ENCODE peak calls at places on chromosomes 11 and 22, in eight cellular contexts. One of them, this sample, is unnamed.

GRCh38 chr11:73003083-73003482 is 139.0 kb downstream of the FCHSD2 start:
- DNase-seq in amygdala: no peak
- DNase-seq in coronary artery: no peak
- DNase-seq in HTR-8/SVneo: no peak
- DNase-seq in activated T-helper 1 cell treated with anti-CD3 and anti-CD28 coated beads, Interleukin-12 subunit alpha, Interleukin-12 subunit beta, Interleukin-2, Interleukin-4 antibody, amounts not matched to agents 30 ng/mL and 10 ng/mL and 1 ng/mL, durations not matched to agents 14 hours and 24 hours and 36 hours: no peak
- DNase-seq in AG04450: no peak
- DNase-seq in NCI-H1105: no peak
- DNase-seq in GM23248: no peak
- DNase-seq in this sample: no peak

GRCh38 chr11:33018005-33018404 is 2.3 kb downstream of the DEPDC7 start:
- DNase-seq in amygdala: no peak
- DNase-seq in coronary artery: no peak
- DNase-seq in HTR-8/SVneo: no peak
- DNase-seq in activated T-helper 1 cell treated with anti-CD3 and anti-CD28 coated beads, Interleukin-12 subunit alpha, Interleukin-12 subunit beta, Interleukin-2, Interleukin-4 antibody, amounts not matched to agents 30 ng/mL and 10 ng/mL and 1 ng/mL, durations not matched to agents 14 hours and 24 hours and 36 hours: no peak
- DNase-seq in AG04450: no peak
- DNase-seq in NCI-H1105: no peak
- DNase-seq in GM23248: no peak
- DNase-seq in this sample: no peak

GRCh38 chr11:45924036-45924915 is 1.8 kb downstream of the LARGE2 start:
- DNase-seq in amygdala: no peak
- DNase-seq in coronary artery: peak
- DNase-seq in HTR-8/SVneo: no peak
- DNase-seq in activated T-helper 1 cell treated with anti-CD3 and anti-CD28 coated beads, Interleukin-12 subunit alpha, Interleukin-12 subunit beta, Interleukin-2, Interleukin-4 antibody, amounts not matched to agents 30 ng/mL and 10 ng/mL and 1 ng/mL, durations not matched to agents 14 hours and 24 hours and 36 hours: no peak
- DNase-seq in AG04450: no peak
- DNase-seq in NCI-H1105: no peak
- DNase-seq in GM23248: no peak
- DNase-seq in this sample: no peak

GRCh38 chr11:74989269-74989655 is 529 bp downstream of the NEU3 start:
- DNase-seq in amygdala: no peak
- DNase-seq in coronary artery: no peak
- DNase-seq in HTR-8/SVneo: no peak
- DNase-seq in activated T-helper 1 cell treated with anti-CD3 and anti-CD28 coated beads, Interleukin-12 subunit alpha, Interleukin-12 subunit beta, Interleukin-2, Interleukin-4 antibody, amounts not matched to agents 30 ng/mL and 10 ng/mL and 1 ng/mL, durations not matched to agents 14 hours and 24 hours and 36 hours: no peak
- DNase-seq in AG04450: no peak
- DNase-seq in NCI-H1105: no peak
- DNase-seq in GM23248: no peak
- DNase-seq in this sample: no peak

GRCh38 chr11:112831969-112832368 is 129.3 kb upstream of the NCAM1 start:
- DNase-seq in amygdala: no peak
- DNase-seq in coronary artery: peak
- DNase-seq in HTR-8/SVneo: no peak
- DNase-seq in activated T-helper 1 cell treated with anti-CD3 and anti-CD28 coated beads, Interleukin-12 subunit alpha, Interleukin-12 subunit beta, Interleukin-2, Interleukin-4 antibody, amounts not matched to agents 30 ng/mL and 10 ng/mL and 1 ng/mL, durations not matched to agents 14 hours and 24 hours and 36 hours: no peak
- DNase-seq in AG04450: no peak
- DNase-seq in NCI-H1105: no peak
- DNase-seq in GM23248: no peak
- DNase-seq in this sample: no peak

GRCh38 chr22:39205344-39206021 is 39.3 kb downstream of the PDGFB start:
- DNase-seq in amygdala: no peak
- DNase-seq in coronary artery: peak
- DNase-seq in HTR-8/SVneo: peak
- DNase-seq in activated T-helper 1 cell treated with anti-CD3 and anti-CD28 coated beads, Interleukin-12 subunit alpha, Interleukin-12 subunit beta, Interleukin-2, Interleukin-4 antibody, amounts not matched to agents 30 ng/mL and 10 ng/mL and 1 ng/mL, durations not matched to agents 14 hours and 24 hours and 36 hours: no peak
- DNase-seq in AG04450: no peak
- DNase-seq in NCI-H1105: no peak
- DNase-seq in GM23248: peak
- DNase-seq in this sample: no peak

GRCh38 chr11:66226111-66226510 is 42.3 kb upstream of the RAB1B start:
- DNase-seq in amygdala: no peak
- DNase-seq in coronary artery: no peak
- DNase-seq in HTR-8/SVneo: no peak
- DNase-seq in activated T-helper 1 cell treated with anti-CD3 and anti-CD28 coated beads, Interleukin-12 subunit alpha, Interleukin-12 subunit beta, Interleukin-2, Interleukin-4 antibody, amounts not matched to agents 30 ng/mL and 10 ng/mL and 1 ng/mL, durations not matched to agents 14 hours and 24 hours and 36 hours: no peak
- DNase-seq in AG04450: no peak
- DNase-seq in NCI-H1105: no peak
- DNase-seq in GM23248: no peak
- DNase-seq in this sample: no peak

GRCh38 chr22:32796865-32797573 is 4.5 kb upstream of the TIMP3 start:
- DNase-seq in amygdala: peak
- DNase-seq in coronary artery: peak
- DNase-seq in HTR-8/SVneo: peak
- DNase-seq in activated T-helper 1 cell treated with anti-CD3 and anti-CD28 coated beads, Interleukin-12 subunit alpha, Interleukin-12 subunit beta, Interleukin-2, Interleukin-4 antibody, amounts not matched to agents 30 ng/mL and 10 ng/mL and 1 ng/mL, durations not matched to agents 14 hours and 24 hours and 36 hours: peak
- DNase-seq in AG04450: peak
- DNase-seq in NCI-H1105: peak
- DNase-seq in GM23248: peak
- DNase-seq in this sample: peak

GRCh38 chr11:69138265-69138664 is 17.5 kb upstream of the SMIM38 start:
- DNase-seq in amygdala: no peak
- DNase-seq in coronary artery: peak
- DNase-seq in HTR-8/SVneo: no peak
- DNase-seq in activated T-helper 1 cell treated with anti-CD3 and anti-CD28 coated beads, Interleukin-12 subunit alpha, Interleukin-12 subunit beta, Interleukin-2, Interleukin-4 antibody, amounts not matched to agents 30 ng/mL and 10 ng/mL and 1 ng/mL, durations not matched to agents 14 hours and 24 hours and 36 hours: no peak
- DNase-seq in AG04450: no peak
- DNase-seq in NCI-H1105: no peak
- DNase-seq in GM23248: peak
- DNase-seq in this sample: no peak

GRCh38 chr11:117725048-117725734 is 71.8 kb downstream of the DSCAML1 start:
- DNase-seq in amygdala: no peak
- DNase-seq in coronary artery: no peak
- DNase-seq in HTR-8/SVneo: no peak
- DNase-seq in activated T-helper 1 cell treated with anti-CD3 and anti-CD28 coated beads, Interleukin-12 subunit alpha, Interleukin-12 subunit beta, Interleukin-2, Interleukin-4 antibody, amounts not matched to agents 30 ng/mL and 10 ng/mL and 1 ng/mL, durations not matched to agents 14 hours and 24 hours and 36 hours: no peak
- DNase-seq in AG04450: no peak
- DNase-seq in NCI-H1105: no peak
- DNase-seq in GM23248: no peak
- DNase-seq in this sample: peak

GRCh38 chr11:73907191-73907590 is 30.4 kb downstream of the PAAF1 start:
- DNase-seq in amygdala: no peak
- DNase-seq in coronary artery: no peak
- DNase-seq in HTR-8/SVneo: peak
- DNase-seq in activated T-helper 1 cell treated with anti-CD3 and anti-CD28 coated beads, Interleukin-12 subunit alpha, Interleukin-12 subunit beta, Interleukin-2, Interleukin-4 antibody, amounts not matched to agents 30 ng/mL and 10 ng/mL and 1 ng/mL, durations not matched to agents 14 hours and 24 hours and 36 hours: no peak
- DNase-seq in AG04450: no peak
- DNase-seq in NCI-H1105: no peak
- DNase-seq in GM23248: peak
- DNase-seq in this sample: no peak

GRCh38 chr11:107769189-107769588 is 57.3 kb upstream of the SLN start:
- DNase-seq in amygdala: no peak
- DNase-seq in coronary artery: no peak
- DNase-seq in HTR-8/SVneo: no peak
- DNase-seq in activated T-helper 1 cell treated with anti-CD3 and anti-CD28 coated beads, Interleukin-12 subunit alpha, Interleukin-12 subunit beta, Interleukin-2, Interleukin-4 antibody, amounts not matched to agents 30 ng/mL and 10 ng/mL and 1 ng/mL, durations not matched to agents 14 hours and 24 hours and 36 hours: no peak
- DNase-seq in AG04450: no peak
- DNase-seq in NCI-H1105: no peak
- DNase-seq in GM23248: peak
- DNase-seq in this sample: peak

GRCh38 chr22:33204408-33204807 is 146.2 kb upstream of the SYN3 start:
- DNase-seq in amygdala: no peak
- DNase-seq in coronary artery: no peak
- DNase-seq in HTR-8/SVneo: no peak
- DNase-seq in activated T-helper 1 cell treated with anti-CD3 and anti-CD28 coated beads, Interleukin-12 subunit alpha, Interleukin-12 subunit beta, Interleukin-2, Interleukin-4 antibody, amounts not matched to agents 30 ng/mL and 10 ng/mL and 1 ng/mL, durations not matched to agents 14 hours and 24 hours and 36 hours: no peak
- DNase-seq in AG04450: no peak
- DNase-seq in NCI-H1105: no peak
- DNase-seq in GM23248: no peak
- DNase-seq in this sample: no peak

GRCh38 chr11:107998761-107999160 is 9.9 kb upstream of the CUL5 start:
- DNase-seq in amygdala: no peak
- DNase-seq in coronary artery: no peak
- DNase-seq in HTR-8/SVneo: no peak
- DNase-seq in activated T-helper 1 cell treated with anti-CD3 and anti-CD28 coated beads, Interleukin-12 subunit alpha, Interleukin-12 subunit beta, Interleukin-2, Interleukin-4 antibody, amounts not matched to agents 30 ng/mL and 10 ng/mL and 1 ng/mL, durations not matched to agents 14 hours and 24 hours and 36 hours: no peak
- DNase-seq in AG04450: no peak
- DNase-seq in NCI-H1105: no peak
- DNase-seq in GM23248: no peak
- DNase-seq in this sample: no peak